ENCODE peak calls at places on chromosome 16, in four cellular contexts. E is dorsolateral prefrontal cortex; T is EL; A is activated CD4-positive, alpha-beta T cell treated with anti-CD3 and anti-CD28 coated beads, Interleukin-2, amount 50 U/mL, for 24 hours. R is an unnamed sample.

GRCh38 chr16:31535737-31536136 is 8.0 kb downstream of the AHSP start:
- DNase-seq in E (no peak), T (no peak), A (no peak), R (no peak)

GRCh38 chr16:56891685-56892084 is 26.7 kb downstream of the SLC12A3 start:
- DNase-seq in E (no peak), T (no peak), A (no peak), R (no peak)

GRCh38 chr16:10521681-10522274 is 58.6 kb downstream of the EMP2 start:
- DNase-seq in E (peak; percentile 31), T (peak; percentile 67), A (peak; percentile 37), R (no peak)

GRCh38 chr16:24235806-24236205 is 20.3 kb upstream of the CACNG3 start:
- DNase-seq in E (no peak), T (no peak), A (no peak), R (no peak)

GRCh38 chr16:49833055-49833454 is 22.9 kb downstream of the ZNF423 start:
- DNase-seq in E (no peak), T (no peak), A (no peak), R (no peak)

GRCh38 chr16:58047557-58048348 is 22.2 kb downstream of the MMP15 start:
- DNase-seq in E (no peak), T (no peak), A (no peak), R (no peak)

GRCh38 chr16:67120025-67120424 is 10.3 kb downstream of the PHAF1 start:
- DNase-seq in E (no peak), T (no peak), A (no peak), R (no peak)

GRCh38 chr16:30637952-30638351 is 12.8 kb upstream of the PRR14 start:
- DNase-seq in E (no peak), T (peak; percentile 65), A (no peak), R (peak; percentile 80)

GRCh38 chr16:24643489-24643888 is 86.0 kb upstream of the TNRC6A start:
- DNase-seq in E (no peak), T (no peak), A (no peak), R (no peak)

GRCh38 chr16:16972831-16973230 is 497.9 kb downstream of the XYLT1 start:
- DNase-seq in E (no peak), T (no peak), A (no peak), R (no peak)

GRCh38 chr16:3691778-3692177 is 25.5 kb downstream of the TRAP1 start:
- DNase-seq in E (no peak), T (no peak), A (no peak), R (no peak)

GRCh38 chr16:57863434-57864160 is 61.3 kb upstream of the KIFC3 start:
- DNase-seq in E (peak; percentile 70), T (peak; percentile 81), A (no peak), R (peak; percentile 58)

GRCh38 chr16:74556375-74556922 is 50.5 kb downstream of the GLG1 start:
- DNase-seq in E (no peak), T (peak; percentile 40), A (no peak), R (no peak)

GRCh38 chr16:29926675-29927522 is 873 bp upstream of the KCTD13 start:
- DNase-seq in E (no peak), T (peak; percentile 49), A (no peak), R (peak; percentile 69)

GRCh38 chr16:84730406-84731106 is 30.8 kb downstream of the USP10 start:
- DNase-seq in E (no peak), T (peak; percentile 93), A (no peak), R (peak; percentile 48)

GRCh38 chr16:77834600-77834963 is 46.2 kb downstream of the VAT1L start:
- DNase-seq in E (no peak), T (peak; percentile 86), A (no peak), R (no peak)

GRCh38 chr16:483351-484075 is 44.0 kb upstream of the CAPN15 start:
- DNase-seq in E (peak; percentile 66), T (no peak), A (no peak), R (no peak)

GRCh38 chr16:74608944-74609343 is 2.0 kb upstream of the GLG1 start:
- DNase-seq in E (no peak), T (no peak), A (no peak), R (no peak)

GRCh38 chr16:55853114-55853513 is 20.2 kb upstream of the CES1 start:
- DNase-seq in E (no peak), T (no peak), A (no peak), R (no peak)

GRCh38 chr16:65833171-65833871 is 533.2 kb upstream of the CDH5 start:
- DNase-seq in E (no peak), T (peak; percentile 89), A (no peak), R (no peak)

GRCh38 chr16:15597822-15598647 is 44.9 kb downstream of the MARF1 start:
- DNase-seq in E (no peak), T (no peak), A (no peak), R (no peak)

GRCh38 chr16:89330177-89330856 is 112.8 kb downstream of the ZNF778 start:
- DNase-seq in E (no peak), T (peak; percentile 44), A (no peak), R (peak; percentile 68)

GRCh38 chr16:24776486-24777220 is 47.2 kb downstream of the TNRC6A start:
- DNase-seq in E (no peak), T (no peak), A (no peak), R (no peak)

GRCh38 chr16:23058576-23058975 is 90.7 kb downstream of the USP31 start:
- DNase-seq in E (peak; percentile 75), T (no peak), A (no peak), R (no peak)

R was measured in SW 1271.